ENCODE peak calls at places on chromosomes 2 and 18, in seven cellular contexts. U is astrocyte of the spinal cord, Z is PC-9, W is neural progenitor cell, K is PC-3, B is heart left ventricle, S is MCF 10A. N is an unnamed sample.

GRCh38 chr2:162537651-162538050 is 193.7 kb downstream of the GCA start:
- DNase-seq in U (peak; percentile 36), Z (no peak), W (no peak), K (no peak), B (no peak), S (no peak), N (no peak)

GRCh38 chr2:32523711-32524110 is 104.1 kb upstream of the TTC27 start:
- DNase-seq in U (no peak), Z (no peak), W (no peak), K (no peak), B (no peak), S (no peak), N (no peak)

GRCh38 chr2:196592331-196592911 is 47.1 kb upstream of the CCDC150 start:
- DNase-seq in U (peak; percentile 60), Z (no peak), W (no peak), K (peak; percentile 38), B (peak; percentile 41), S (peak; percentile 40), N (no peak)

GRCh38 chr2:13676269-13676668 is 956.2 kb upstream of the LRATD1 start:
- DNase-seq in U (peak; percentile 84), Z (no peak), W (no peak), K (peak; percentile 23), B (no peak), S (peak; percentile 9), N (no peak)

GRCh38 chr2:144357623-144358400 is 162.1 kb downstream of the ZEB2 start:
- DNase-seq in U (peak; percentile 96), Z (peak; percentile 95), W (no peak), K (peak; percentile 90), B (no peak), S (peak; percentile 84), N (no peak)

GRCh38 chr2:218517434-218518206 is 50.5 kb downstream of the USP37 start:
- DNase-seq in U (no peak), Z (no peak), W (no peak), K (no peak), B (no peak), S (no peak), N (no peak)

GRCh38 chr2:44171018-44171417 is 2.3 kb downstream of the PPM1B start:
- DNase-seq in U (peak; percentile 56), Z (peak; percentile 91), W (peak; percentile 8), K (peak; percentile 69), B (no peak), S (peak; percentile 51), N (no peak)

GRCh38 chr18:3153107-3153704 is 66.6 kb downstream of the MYOM1 start:
- DNase-seq in U (peak; percentile 27), Z (no peak), W (no peak), K (peak; percentile 22), B (no peak), S (peak; percentile 82), N (no peak)

GRCh38 chr2:19207452-19207851 is 151.0 kb downstream of the OSR1 start:
- DNase-seq in U (peak; percentile 38), Z (no peak), W (no peak), K (no peak), B (no peak), S (no peak), N (no peak)

GRCh38 chr18:3426074-3426473 is 23.9 kb upstream of the TGIF1 start:
- DNase-seq in U (no peak), Z (no peak), W (no peak), K (no peak), B (no peak), S (no peak), N (no peak)

GRCh38 chr2:152167070-152167469 is 8.5 kb downstream of the STAM2 start:
- DNase-seq in U (no peak), Z (no peak), W (no peak), K (no peak), B (no peak), S (no peak), N (no peak)

GRCh38 chr2:121236650-121237049 is 48.4 kb downstream of the TFCP2L1 start:
- DNase-seq in U (no peak), Z (no peak), W (no peak), K (no peak), B (peak; percentile 10), S (no peak), N (peak; percentile 60)

GRCh38 chr2:96137611-96138129 is 632 bp downstream of the ASTL start:
- DNase-seq in U (no peak), Z (no peak), W (no peak), K (no peak), B (no peak), S (no peak), N (peak; percentile 69)

GRCh38 chr2:126761981-126762878 is 106.3 kb downstream of the GYPC start:
- DNase-seq in U (no peak), Z (no peak), W (no peak), K (no peak), B (no peak), S (no peak), N (no peak)

GRCh38 chr2:236965021-236965840 is 120.5 kb upstream of the COPS8 start:
- DNase-seq in U (no peak), Z (no peak), W (no peak), K (no peak), B (no peak), S (no peak), N (no peak)

GRCh38 chr2:160033732-160034392 is 28.6 kb downstream of the PLA2R1 start:
- DNase-seq in U (peak; percentile 59), Z (no peak), W (no peak), K (peak; percentile 54), B (no peak), S (peak; percentile 67), N (no peak)

GRCh38 chr2:98897746-98898145 is 38.3 kb downstream of the CRACDL start:
- DNase-seq in U (no peak), Z (no peak), W (no peak), K (no peak), B (no peak), S (no peak), N (no peak)

GRCh38 chr2:146523218-146523617 is 1321.6 kb upstream of the ACVR2A start:
- DNase-seq in U (peak; percentile 6), Z (no peak), W (no peak), K (peak; percentile 59), B (no peak), S (peak; percentile 3), N (no peak)

DNA sequence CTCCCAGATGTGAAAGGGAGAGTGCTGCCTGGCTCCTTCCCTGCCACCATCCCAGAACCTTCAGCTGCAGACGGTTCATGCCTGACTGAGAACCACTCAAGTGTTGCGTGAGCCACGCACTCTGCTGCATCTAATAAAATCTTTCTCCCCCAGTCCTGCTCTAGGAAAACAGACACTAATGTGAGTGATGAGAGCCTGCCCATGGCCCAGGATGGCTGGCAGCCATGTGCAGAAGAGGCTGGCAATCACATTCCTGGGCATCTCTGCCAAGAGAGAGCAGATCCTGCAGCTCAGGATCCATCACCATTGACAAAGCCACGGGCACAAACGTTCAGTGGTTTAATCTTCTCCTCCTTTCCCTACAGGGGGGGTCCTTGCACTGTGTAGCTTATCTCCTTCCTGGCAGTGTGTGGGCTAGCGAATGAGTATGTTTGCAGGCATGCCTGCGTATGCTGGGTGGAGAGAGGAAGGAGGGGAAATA is 477.5 kb downstream of the SLC4A3 start:
- DNase-seq in U (peak; percentile 82), Z (no peak), W (peak; percentile 49), K (peak; percentile 63), B (no peak), S (peak; percentile 52), N (no peak)
- TF ChIP-seq CTCF in U (peak; percentile 52), Z (no peak), W (peak; percentile 37), K (peak; percentile 46), B (no peak), S (no peak), N (peak; percentile 47)

DNA sequence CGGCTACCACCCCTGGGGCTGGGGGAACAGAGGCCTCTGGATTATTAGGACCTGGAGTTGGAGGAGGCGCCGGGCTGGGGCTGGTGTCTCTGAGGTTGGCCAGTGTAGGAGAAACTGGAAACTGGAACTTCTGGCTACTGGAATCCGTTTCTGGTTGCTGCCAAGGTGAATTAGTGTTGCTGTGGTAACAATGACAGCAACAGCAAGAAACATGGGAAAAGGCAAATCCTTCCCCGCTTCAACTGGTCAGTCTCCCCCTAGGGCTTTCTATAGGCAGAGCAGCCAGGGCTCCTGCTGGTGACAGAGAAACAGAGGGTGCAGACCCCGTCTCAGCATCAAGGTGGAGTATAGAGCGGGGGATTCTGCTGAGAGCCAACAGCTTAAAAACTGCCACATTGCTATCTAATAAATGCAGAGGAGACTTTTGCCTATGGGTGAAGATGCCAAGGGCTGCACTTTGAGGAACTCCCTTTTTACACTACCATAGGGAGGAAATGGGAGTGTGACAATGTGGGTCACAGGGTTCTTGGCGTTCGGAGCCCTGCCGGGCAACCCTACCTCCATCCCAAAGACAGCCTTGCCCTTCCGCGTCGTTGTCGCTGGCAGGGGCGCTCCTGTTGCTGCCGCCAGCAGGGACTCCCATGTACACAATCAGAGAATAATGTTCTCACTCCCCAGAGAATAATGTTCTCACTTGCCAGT is 81.4 kb upstream of the CABLES1 start:
- DNase-seq in U (peak; percentile 73), Z (peak; percentile 80), W (peak; percentile 78), K (peak; percentile 57), B (no peak), S (peak; percentile 17), N (no peak)
- TF ChIP-seq CTCF in U (peak; percentile 59), Z (peak; percentile 44), W (peak; percentile 56), K (peak; percentile 52), B (no peak), S (peak; percentile 5), N (peak; percentile 69)

GRCh38 chr18:75880913-75881504 is 453.5 kb upstream of the SMIM21 start:
- DNase-seq in U (no peak), Z (no peak), W (no peak), K (no peak), B (no peak), S (no peak), N (no peak)

GRCh38 chr18:75879196-75879595 is 451.7 kb upstream of the SMIM21 start:
- DNase-seq in U (peak; percentile 40), Z (no peak), W (no peak), K (no peak), B (no peak), S (peak; percentile 6), N (no peak)

GRCh38 chr18:75880266-75880665 is 452.8 kb upstream of the SMIM21 start:
- DNase-seq in U (no peak), Z (no peak), W (no peak), K (no peak), B (no peak), S (no peak), N (no peak)

DNA sequence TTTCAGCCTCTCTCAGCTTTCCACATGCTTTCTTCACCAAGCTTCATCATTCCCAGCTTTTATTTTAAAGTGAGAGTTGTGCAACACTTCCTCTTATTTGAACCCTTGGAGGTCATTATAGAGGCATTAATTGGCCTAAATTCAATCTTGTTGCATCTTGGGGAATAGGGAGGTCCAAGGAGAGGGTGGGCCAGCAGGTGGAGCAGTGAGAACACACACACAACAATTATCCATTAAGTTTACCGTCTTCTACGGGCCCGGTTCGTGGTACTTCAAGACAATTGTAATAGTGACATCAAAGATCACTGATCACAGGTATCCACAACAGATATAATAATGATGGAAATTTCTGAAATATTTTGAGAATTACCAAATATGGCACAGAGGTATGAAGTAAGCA is 457.2 kb upstream of the SMIM21 start:
- DNase-seq in U (no peak), Z (no peak), W (no peak), K (no peak), B (no peak), S (no peak), N (no peak)
- TF ChIP-seq CTCF in U (peak; percentile 4), Z (no peak), W (peak; percentile 38), K (peak; percentile 30), B (peak; percentile 31), S (no peak), N (no peak)

DNA sequence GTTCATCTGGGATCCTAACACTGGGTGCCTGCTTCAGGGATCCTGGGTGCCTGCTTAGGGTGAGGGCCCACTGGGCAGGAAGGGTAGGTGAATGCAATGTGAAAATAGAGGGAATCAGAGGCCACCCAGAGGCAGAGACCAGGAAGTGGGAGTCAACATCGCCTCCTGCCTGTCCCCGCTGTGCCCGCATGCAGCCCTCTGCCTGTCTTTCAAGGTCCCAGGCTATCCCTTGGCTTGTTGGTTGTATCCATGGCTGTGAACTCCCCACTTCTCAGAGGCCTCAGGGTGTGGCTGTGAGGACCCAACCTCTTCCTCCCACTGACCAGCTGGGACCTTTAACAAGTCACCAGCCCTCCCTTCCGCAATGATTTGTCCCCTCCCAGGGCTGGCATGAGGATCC is 26.5 kb downstream of the PSD4 start:
- DNase-seq in U (no peak), Z (no peak), W (peak; percentile 17), K (peak; percentile 13), B (no peak), S (no peak), N (no peak)
- TF ChIP-seq CTCF in U (peak; percentile 14), Z (no peak), W (peak; percentile 17), K (peak; percentile 47), B (no peak), S (no peak), N (peak; percentile 19)

N was measured in chondrocyte.